ENCODE peak calls at places on chromosomes 11 and 22, in seven cellular contexts. One of them, this sample, is unnamed.

GRCh38 chr22:48567213-48567975 is 1260.3 kb downstream of the BRD1 start:
- DNase-seq in GM23338: no peak
- DNase-seq in choroid plexus epithelial cell: no peak
- DNase-seq in HL-60: no peak
- DNase-seq in psoas muscle: peak; percentile 23
- DNase-seq in tibial nerve: no peak
- DNase-seq in fibroblast of the aortic adventitia: no peak
- DNase-seq in this sample: no peak

GRCh38 chr22:22938672-22939536 is 51.3 kb downstream of the IGLL5 start:
- DNase-seq in GM23338: no peak
- DNase-seq in HL-60: no peak
- DNase-seq in psoas muscle: no peak
- DNase-seq in choroid plexus epithelial cell: no peak
- DNase-seq in tibial nerve: no peak
- DNase-seq in fibroblast of the aortic adventitia: no peak
- DNase-seq in this sample: no peak

GRCh38 chr11:130472434-130472961 is 24.1 kb downstream of the ADAMTS15 start:
- DNase-seq in psoas muscle: no peak
- DNase-seq in fibroblast of the aortic adventitia: no peak
- DNase-seq in tibial nerve: no peak
- DNase-seq in HL-60: no peak
- DNase-seq in GM23338: no peak
- DNase-seq in choroid plexus epithelial cell: no peak
- DNase-seq in this sample: no peak

GRCh38 chr22:42283288-42284229 is 13.1 kb upstream of the TCF20 start:
- DNase-seq in HL-60: no peak
- DNase-seq in GM23338: no peak
- DNase-seq in choroid plexus epithelial cell: no peak
- DNase-seq in psoas muscle: peak; percentile 55
- DNase-seq in tibial nerve: no peak
- DNase-seq in fibroblast of the aortic adventitia: no peak
- DNase-seq in this sample: no peak

GRCh38 chr11:62497132-62497915 is 49.3 kb downstream of the AHNAK start:
- DNase-seq in choroid plexus epithelial cell: peak; percentile 74
- DNase-seq in psoas muscle: no peak
- DNase-seq in fibroblast of the aortic adventitia: peak; percentile 67
- DNase-seq in GM23338: peak; percentile 78
- DNase-seq in HL-60: peak; percentile 52
- DNase-seq in tibial nerve: no peak
- DNase-seq in this sample: peak; percentile 75

GRCh38 chr11:44611088-44611487 is 45.6 kb downstream of the CD82 start:
- DNase-seq in psoas muscle: no peak
- DNase-seq in choroid plexus epithelial cell: no peak
- DNase-seq in HL-60: no peak
- DNase-seq in tibial nerve: no peak
- DNase-seq in fibroblast of the aortic adventitia: no peak
- DNase-seq in GM23338: no peak
- DNase-seq in this sample: no peak

GRCh38 chr11:27723685-27724084 is 23.4 kb upstream of the BDNF start:
- DNase-seq in HL-60: no peak
- DNase-seq in tibial nerve: no peak
- DNase-seq in fibroblast of the aortic adventitia: no peak
- DNase-seq in choroid plexus epithelial cell: peak; percentile 39
- DNase-seq in psoas muscle: no peak
- DNase-seq in GM23338: no peak
- DNase-seq in this sample: no peak

GRCh38 chr22:43884600-43885318 is 7.1 kb downstream of the PNPLA5 start:
- DNase-seq in fibroblast of the aortic adventitia: peak; percentile 57
- DNase-seq in HL-60: peak; percentile 31
- DNase-seq in tibial nerve: peak; percentile 49
- DNase-seq in GM23338: peak; percentile 93
- DNase-seq in choroid plexus epithelial cell: peak; percentile 52
- DNase-seq in psoas muscle: peak; percentile 76
- DNase-seq in this sample: peak; percentile 52

GRCh38 chr22:26887916-26888315 is 230.5 kb downstream of the MIAT start:
- DNase-seq in GM23338: no peak
- DNase-seq in choroid plexus epithelial cell: no peak
- DNase-seq in tibial nerve: no peak
- DNase-seq in psoas muscle: no peak
- DNase-seq in fibroblast of the aortic adventitia: no peak
- DNase-seq in HL-60: no peak
- DNase-seq in this sample: no peak

GRCh38 chr11:64767344-64768299 is 7.8 kb upstream of the PYGM start:
- DNase-seq in psoas muscle: peak; percentile 85
- DNase-seq in choroid plexus epithelial cell: peak; percentile 83
- DNase-seq in GM23338: peak; percentile 96
- DNase-seq in tibial nerve: peak; percentile 55
- DNase-seq in fibroblast of the aortic adventitia: peak; percentile 73
- DNase-seq in HL-60: no peak
- DNase-seq in this sample: peak; percentile 79

GRCh38 chr11:117145393-117145761 is 1.3 kb downstream of the PAFAH1B2 start:
- DNase-seq in GM23338: peak; percentile 30
- DNase-seq in fibroblast of the aortic adventitia: peak; percentile 60
- DNase-seq in tibial nerve: no peak
- DNase-seq in choroid plexus epithelial cell: peak; percentile 52
- DNase-seq in psoas muscle: no peak
- DNase-seq in HL-60: no peak
- DNase-seq in this sample: peak; percentile 56

GRCh38 chr11:103659743-103660142 is 376.7 kb upstream of the DDI1 start:
- DNase-seq in GM23338: no peak
- DNase-seq in choroid plexus epithelial cell: no peak
- DNase-seq in fibroblast of the aortic adventitia: peak; percentile 40
- DNase-seq in HL-60: no peak
- DNase-seq in tibial nerve: no peak
- DNase-seq in psoas muscle: no peak
- DNase-seq in this sample: no peak

GRCh38 chr22:39658367-39658766 is 87.8 kb downstream of the CACNA1I start:
- DNase-seq in fibroblast of the aortic adventitia: no peak
- DNase-seq in HL-60: no peak
- DNase-seq in GM23338: no peak
- DNase-seq in choroid plexus epithelial cell: no peak
- DNase-seq in psoas muscle: no peak
- DNase-seq in tibial nerve: no peak
- DNase-seq in this sample: no peak

GRCh38 chr11:122337241-122338176 is 221.5 kb upstream of the BLID start:
- DNase-seq in GM23338: no peak
- DNase-seq in choroid plexus epithelial cell: no peak
- DNase-seq in tibial nerve: no peak
- DNase-seq in HL-60: no peak
- DNase-seq in psoas muscle: no peak
- DNase-seq in fibroblast of the aortic adventitia: peak; percentile 82
- DNase-seq in this sample: no peak
- H3K4me3 ChIP-seq in GM23338: no peak overlapping the region
- H3K4me3 ChIP-seq in choroid plexus epithelial cell: no peak overlapping the region
- H3K4me3 ChIP-seq in tibial nerve: no peak overlapping the region
- H3K4me3 ChIP-seq in HL-60: no peak overlapping the region
- H3K4me3 ChIP-seq in psoas muscle: no peak overlapping the region
- H3K4me3 ChIP-seq in fibroblast of the aortic adventitia: no peak overlapping the region
- H3K4me3 ChIP-seq in this sample: no peak overlapping the region

GRCh38 chr22:38266120-38266519 is 6.7 kb downstream of the TMEM184B start:
- DNase-seq in choroid plexus epithelial cell: peak; percentile 69
- DNase-seq in fibroblast of the aortic adventitia: peak; percentile 60
- DNase-seq in psoas muscle: no peak
- DNase-seq in GM23338: no peak
- DNase-seq in HL-60: no peak
- DNase-seq in tibial nerve: no peak
- DNase-seq in this sample: peak; percentile 60
- H3K4me3 ChIP-seq in choroid plexus epithelial cell: no peak overlapping the region
- H3K4me3 ChIP-seq in fibroblast of the aortic adventitia: no peak overlapping the region
- H3K4me3 ChIP-seq in psoas muscle: no peak overlapping the region
- H3K4me3 ChIP-seq in GM23338: no peak overlapping the region
- H3K4me3 ChIP-seq in HL-60: no peak overlapping the region
- H3K4me3 ChIP-seq in tibial nerve: no peak overlapping the region
- H3K4me3 ChIP-seq in this sample: no peak overlapping the region

GRCh38 chr22:45263790-45264269 is 20.9 kb upstream of the UPK3A start:
- DNase-seq in choroid plexus epithelial cell: peak; percentile 88
- DNase-seq in GM23338: peak; percentile 85
- DNase-seq in HL-60: peak; percentile 72
- DNase-seq in psoas muscle: peak; percentile 88
- DNase-seq in tibial nerve: peak; percentile 61
- DNase-seq in fibroblast of the aortic adventitia: peak; percentile 84
- DNase-seq in this sample: peak; percentile 88
- H3K4me3 ChIP-seq in choroid plexus epithelial cell: no peak overlapping the region
- H3K4me3 ChIP-seq in GM23338: no peak overlapping the region
- H3K4me3 ChIP-seq in HL-60: no peak overlapping the region
- H3K4me3 ChIP-seq in psoas muscle: no peak overlapping the region
- H3K4me3 ChIP-seq in tibial nerve: no peak overlapping the region
- H3K4me3 ChIP-seq in fibroblast of the aortic adventitia: no peak overlapping the region
- H3K4me3 ChIP-seq in this sample: no peak overlapping the region

GRCh38 chr11:118715245-118715807 is 35.9 kb upstream of the TREH start:
- DNase-seq in GM23338: no peak
- DNase-seq in psoas muscle: no peak
- DNase-seq in fibroblast of the aortic adventitia: peak; percentile 58
- DNase-seq in tibial nerve: no peak
- DNase-seq in choroid plexus epithelial cell: no peak
- DNase-seq in HL-60: no peak
- DNase-seq in this sample: no peak

GRCh38 chr11:118715837-118716260 is 36.4 kb upstream of the TREH start:
- DNase-seq in HL-60: no peak
- DNase-seq in fibroblast of the aortic adventitia: peak; percentile 35
- DNase-seq in psoas muscle: no peak
- DNase-seq in choroid plexus epithelial cell: no peak
- DNase-seq in tibial nerve: no peak
- DNase-seq in GM23338: peak; percentile 91
- DNase-seq in this sample: peak; percentile 16

GRCh38 chr11:118714816-118715215 is 35.4 kb upstream of the TREH start:
- DNase-seq in psoas muscle: no peak
- DNase-seq in HL-60: no peak
- DNase-seq in choroid plexus epithelial cell: no peak
- DNase-seq in GM23338: no peak
- DNase-seq in fibroblast of the aortic adventitia: no peak
- DNase-seq in tibial nerve: no peak
- DNase-seq in this sample: no peak
- H3K4me3 ChIP-seq in psoas muscle: no peak overlapping the region
- H3K4me3 ChIP-seq in HL-60: no peak overlapping the region
- H3K4me3 ChIP-seq in choroid plexus epithelial cell: no peak overlapping the region
- H3K4me3 ChIP-seq in GM23338: no peak overlapping the region
- H3K4me3 ChIP-seq in fibroblast of the aortic adventitia: no peak overlapping the region
- H3K4me3 ChIP-seq in tibial nerve: no peak overlapping the region
- H3K4me3 ChIP-seq in this sample: no peak overlapping the region

GRCh38 chr11:73218106-73218829 is at the start of gene P2RY2:
- DNase-seq in tibial nerve: no peak
- DNase-seq in HL-60: peak; percentile 86
- DNase-seq in GM23338: peak; percentile 87
- DNase-seq in choroid plexus epithelial cell: peak; percentile 15
- DNase-seq in fibroblast of the aortic adventitia: no peak
- DNase-seq in psoas muscle: peak; percentile 95
- DNase-seq in this sample: peak; percentile 27
- H3K4me3 ChIP-seq in tibial nerve: peak within 1 kb of the TSS; percentile 58
- H3K4me3 ChIP-seq in HL-60: peak within 1 kb of the TSS; percentile 68
- H3K4me3 ChIP-seq in GM23338: peak within 1 kb of the TSS; percentile 70
- H3K4me3 ChIP-seq in choroid plexus epithelial cell: peak within 1 kb of the TSS; percentile 36
- H3K4me3 ChIP-seq in fibroblast of the aortic adventitia: peak within 1 kb of the TSS; percentile 50
- H3K4me3 ChIP-seq in psoas muscle: peak within 1 kb of the TSS; percentile 82
- H3K4me3 ChIP-seq in this sample: peak within 1 kb of the TSS; percentile 31

DNA sequence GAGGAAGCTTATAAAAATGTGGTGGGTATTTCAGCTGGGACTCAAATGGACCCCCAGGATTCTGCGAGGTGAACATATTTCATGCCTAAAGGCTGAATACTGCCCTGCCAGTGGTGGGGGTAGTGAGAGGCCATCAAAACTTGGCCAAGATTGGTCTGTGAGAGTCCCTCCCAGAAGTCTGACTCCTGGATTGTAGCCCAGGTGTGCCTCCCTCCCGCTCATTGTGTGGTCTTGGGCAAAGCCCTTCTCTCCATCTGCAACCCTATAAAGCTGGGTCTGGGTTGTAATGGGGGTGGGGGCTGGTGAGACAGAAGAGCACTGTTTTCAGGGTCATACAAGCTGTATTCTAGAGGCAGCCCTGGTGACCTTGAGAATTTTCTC is 888 bp downstream of the HTATIP2 start:
- DNase-seq in HL-60: no peak
- DNase-seq in tibial nerve: no peak
- DNase-seq in choroid plexus epithelial cell: no peak
- DNase-seq in GM23338: no peak
- DNase-seq in psoas muscle: no peak
- DNase-seq in fibroblast of the aortic adventitia: no peak
- DNase-seq in this sample: peak; percentile 10
- H3K4me3 ChIP-seq in HL-60: peak overlapping the region; percentile 66
- H3K4me3 ChIP-seq in tibial nerve: peak overlapping the region; percentile 94
- H3K4me3 ChIP-seq in choroid plexus epithelial cell: peak overlapping the region; percentile 75
- H3K4me3 ChIP-seq in GM23338: peak overlapping the region; percentile 64
- H3K4me3 ChIP-seq in psoas muscle: peak overlapping the region; percentile 89
- H3K4me3 ChIP-seq in fibroblast of the aortic adventitia: peak overlapping the region; percentile 68
- H3K4me3 ChIP-seq in this sample: peak overlapping the region; percentile 63

DNA sequence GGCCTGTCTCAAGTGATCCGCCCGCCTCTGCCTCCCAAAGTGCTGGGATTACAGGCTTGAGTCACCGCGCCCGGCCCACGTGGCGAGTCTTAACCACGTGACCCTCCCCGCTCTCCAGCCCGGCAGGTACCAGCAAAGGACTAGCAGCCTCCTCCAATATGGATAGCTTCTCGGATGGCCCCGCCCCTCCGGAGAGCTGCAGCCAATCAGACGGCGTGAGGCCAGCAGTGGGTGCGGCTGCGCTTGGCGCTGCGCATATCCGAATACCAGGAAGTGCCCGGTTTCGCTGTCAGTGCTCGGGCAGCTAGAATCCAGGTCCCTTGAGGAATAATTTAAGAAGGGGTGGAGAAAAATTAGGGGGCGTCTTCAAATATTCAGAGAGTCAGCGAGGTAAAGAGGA is 14.7 kb upstream of the PISD start:
- DNase-seq in fibroblast of the aortic adventitia: peak; percentile 83
- DNase-seq in choroid plexus epithelial cell: peak; percentile 97
- DNase-seq in tibial nerve: peak; percentile 88
- DNase-seq in GM23338: peak; percentile 98
- DNase-seq in psoas muscle: peak; percentile 95
- DNase-seq in HL-60: peak; percentile 90
- DNase-seq in this sample: peak; percentile 94
- H3K4me3 ChIP-seq in fibroblast of the aortic adventitia: peak overlapping the region; percentile 50
- H3K4me3 ChIP-seq in choroid plexus epithelial cell: peak overlapping the region; percentile 58
- H3K4me3 ChIP-seq in tibial nerve: peak overlapping the region; percentile 50
- H3K4me3 ChIP-seq in GM23338: peak overlapping the region; percentile 44
- H3K4me3 ChIP-seq in psoas muscle: peak overlapping the region; percentile 66
- H3K4me3 ChIP-seq in HL-60: peak overlapping the region; percentile 15
- H3K4me3 ChIP-seq in this sample: peak overlapping the region; percentile 45

This sample was measured in cardiac fibroblast.